ENCODE peak calls at places on chromosome 11, in ten cellular contexts. K is lung, G is epithelial cell of proximal tubule, E is transverse colon, O is OCI-LY7, J is GM12865, B is stomach, S is lower lobe of right lung, H is HCT116, P is fibroblast of lung. W is an unnamed sample.

GRCh38 chr11:125464266-125464662 is 31.8 kb downstream of the FEZ1 start:
- DNase-seq in O (no peak), E (no peak), P (peak; percentile 19), K (no peak), S (no peak), H (no peak), B (no peak), G (no peak), J (no peak), W (no peak)

GRCh38 chr11:29534831-29535230 is 482.0 kb downstream of the KCNA4 start:
- DNase-seq in O (no peak), E (no peak), K (no peak), G (no peak), B (no peak), J (no peak), H (no peak), S (no peak), P (no peak), W (no peak)

GRCh38 chr11:27460571-27460970 is 12.0 kb downstream of the LGR4 start:
- DNase-seq in O (no peak), G (no peak), B (no peak), P (peak; percentile 23), S (no peak), E (no peak), H (no peak), J (no peak), K (no peak), W (no peak)

GRCh38 chr11:60765355-60765754 is 8.7 kb downstream of the MS4A15 start:
- DNase-seq in E (no peak), K (no peak), O (no peak), G (no peak), J (peak; percentile 84), S (no peak), B (no peak), H (no peak), P (no peak), W (peak; percentile 43)

GRCh38 chr11:13042873-13043338 is 33.8 kb downstream of the RASSF10 start:
- DNase-seq in B (no peak), H (no peak), E (no peak), O (no peak), J (no peak), S (no peak), G (no peak), K (no peak), P (no peak), W (no peak)

GRCh38 chr11:45884596-45885185 is 760 bp upstream of the MAPK8IP1 start:
- DNase-seq in K (no peak), P (no peak), G (no peak), H (no peak), B (no peak), O (no peak), J (no peak), S (no peak), E (no peak), W (no peak)

GRCh38 chr11:115144014-115144413 is 360.2 kb downstream of the CADM1 start:
- DNase-seq in E (no peak), H (no peak), G (no peak), P (no peak), J (no peak), S (no peak), O (no peak), B (no peak), K (no peak), W (no peak)

GRCh38 chr11:128616158-128616557 is 28.8 kb upstream of the ETS1 start:
- DNase-seq in E (no peak), K (no peak), B (no peak), H (no peak), S (no peak), O (no peak), G (no peak), J (no peak), P (no peak), W (no peak)

GRCh38 chr11:78138694-78139421 is 568 bp downstream of the ALG8 start:
- DNase-seq in H (peak; percentile 4), J (peak; percentile 64), G (no peak), P (no peak), E (peak; percentile 34), K (no peak), O (peak; percentile 53), S (no peak), B (peak; percentile 41), W (peak; percentile 38)

GRCh38 chr11:133950874-133951483 is 5.8 kb downstream of the IGSF9B start:
- DNase-seq in P (no peak), H (no peak), B (no peak), G (no peak), O (no peak), E (no peak), K (no peak), J (no peak), S (no peak), W (no peak)

DNA sequence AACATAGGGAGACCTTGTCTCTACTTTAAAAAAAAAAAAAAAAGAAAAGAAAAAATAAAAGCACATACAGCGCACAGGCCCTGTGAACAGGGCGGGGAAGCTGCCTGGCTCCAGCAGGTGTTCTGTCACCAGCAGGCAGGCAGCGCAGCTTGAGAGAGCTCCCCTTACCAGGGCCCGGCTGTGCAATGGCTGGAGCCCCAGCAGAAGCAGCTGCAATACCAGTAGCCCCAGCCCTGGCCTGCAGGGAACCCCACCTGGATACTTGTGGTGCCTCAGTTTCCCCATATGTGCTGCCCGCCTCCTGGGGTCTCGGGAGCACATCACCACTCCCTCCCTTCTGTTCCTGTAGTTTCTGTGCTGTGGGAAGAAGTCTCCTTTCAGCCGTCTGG is 12.3 kb downstream of the TSPAN32 start:
- DNase-seq in J (no peak), H (no peak), O (no peak), K (no peak), S (peak; percentile 44), E (no peak), G (no peak), P (no peak), B (no peak), W (no peak)
- H3K4me3 ChIP-seq in J (no peak overlapping the region), H (no peak overlapping the region), O (no peak overlapping the region), K (no peak overlapping the region), S (no peak overlapping the region), E (no peak overlapping the region), G (no peak overlapping the region), P (no peak overlapping the region), B (no peak overlapping the region), W (no peak overlapping the region)

GRCh38 chr11:62621567-62622470 is at the start of gene B3GAT3:
- DNase-seq in G (peak; percentile 93), O (peak; percentile 99), H (peak; percentile 99), K (peak; percentile 99), E (peak; percentile 99), J (peak; percentile 99), B (peak; percentile 99), S (peak; percentile 99), P (peak; percentile 98), W (peak; percentile 100)
- TF ChIP-seq CTCF in G (no peak), O (peak; percentile 20), H (no peak), K (no peak), E (no peak), J (no peak), B (no peak), S (no peak), P (no peak), W (no peak)

DNA sequence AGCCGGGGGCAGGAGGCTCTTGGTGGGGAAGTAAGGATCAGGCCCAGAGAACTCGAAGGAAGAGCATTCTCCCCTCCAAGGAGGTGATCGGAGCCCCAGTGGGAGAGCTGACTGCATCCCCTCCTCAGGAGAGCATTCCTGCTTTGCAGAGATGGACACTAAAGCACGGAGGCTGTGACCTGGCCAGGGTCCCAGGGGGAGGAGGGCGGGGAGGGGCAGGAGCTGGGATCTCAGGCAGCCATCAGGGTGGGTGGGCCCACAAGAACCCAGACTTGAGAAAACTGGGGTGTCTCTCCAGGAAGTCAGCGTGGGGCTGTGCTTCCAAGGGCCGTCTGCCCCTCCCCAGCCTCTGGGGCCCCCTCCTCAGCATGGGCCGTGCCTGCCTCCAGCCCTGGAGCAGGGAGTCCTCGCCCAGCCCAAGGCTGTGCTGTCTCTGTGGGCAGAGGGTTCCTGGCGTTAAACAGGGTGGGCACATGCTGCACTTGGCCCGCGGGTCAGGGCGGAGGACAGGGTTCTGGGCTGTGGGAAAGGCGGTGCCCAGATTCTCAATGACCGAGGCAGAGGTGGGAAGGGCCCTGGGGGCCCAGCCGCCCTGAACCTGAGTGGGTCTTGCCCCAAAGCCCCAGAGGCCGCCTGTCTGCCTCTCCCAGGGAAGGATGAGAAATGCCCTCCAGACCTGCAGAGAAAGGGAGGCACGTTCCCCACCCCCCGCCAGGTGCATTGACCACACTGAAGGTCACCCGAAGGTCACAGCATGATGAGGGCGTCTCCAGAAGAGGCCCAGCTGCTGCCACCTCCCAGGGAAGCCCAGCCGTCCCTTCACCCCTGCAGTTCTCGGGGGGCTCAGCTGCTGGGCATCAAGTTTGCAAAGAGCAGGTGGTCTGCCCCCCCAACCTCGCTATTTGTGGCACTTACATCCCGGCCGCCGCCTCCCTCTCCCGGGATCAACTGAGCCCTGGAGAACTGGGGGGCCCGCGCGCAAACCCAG is 643 bp downstream of the CEND1 start:
- DNase-seq in J (peak; percentile 65), P (no peak), E (no peak), B (no peak), H (no peak), K (no peak), G (no peak), S (no peak), O (peak; percentile 62), W (no peak)
- H3K4me3 ChIP-seq in J (peak overlapping the region; percentile 44), P (peak overlapping the region; percentile 36), E (no peak overlapping the region), B (no peak overlapping the region), H (no peak overlapping the region), K (no peak overlapping the region), G (no peak overlapping the region), S (no peak overlapping the region), O (peak overlapping the region; percentile 81), W (peak overlapping the region; percentile 69)

GRCh38 chr11:36292311-36292722 is 3.1 kb upstream of the COMMD9 start:
- DNase-seq in P (peak; percentile 61), S (no peak), J (peak; percentile 69), O (peak; percentile 72), H (peak; percentile 26), B (no peak), G (no peak), E (no peak), K (no peak), W (peak; percentile 31)
- TF ChIP-seq CTCF in P (peak; percentile 37), S (peak; percentile 55), J (peak; percentile 43), O (peak; percentile 86), H (peak; percentile 55), B (peak; percentile 38), G (peak; percentile 62), E (peak; percentile 49), K (peak; percentile 56), W (peak; percentile 38)

DNA sequence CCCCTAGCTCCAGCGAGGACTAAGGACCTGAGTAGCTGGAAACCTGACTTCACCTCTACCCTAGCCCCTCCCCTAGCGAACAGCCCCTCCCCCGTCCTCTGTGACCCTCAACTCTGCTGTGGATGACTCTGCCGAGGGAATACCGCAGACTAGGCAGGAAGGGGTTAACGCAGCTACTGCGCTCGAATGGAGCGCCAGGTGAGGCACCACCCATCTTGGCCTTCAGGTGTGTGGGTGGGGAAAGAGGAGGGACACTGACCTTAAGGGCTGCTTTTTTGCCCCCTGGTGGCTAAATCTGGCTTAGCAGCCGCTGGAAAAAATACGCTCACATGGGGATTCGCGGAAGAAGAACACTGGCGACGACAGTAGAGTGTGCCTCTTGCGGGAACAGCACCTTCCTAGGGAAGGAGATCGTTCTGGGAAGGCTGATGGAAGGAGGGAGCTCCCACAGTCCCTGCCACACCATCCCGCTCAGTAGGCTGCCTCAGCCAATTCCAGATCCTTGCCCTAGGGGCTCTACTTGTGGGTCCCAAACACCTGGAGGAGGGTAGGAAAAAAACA is 4.5 kb upstream of the BCL9L start:
- DNase-seq in G (no peak), J (peak; percentile 88), E (peak; percentile 96), H (peak; percentile 97), K (peak; percentile 92), S (peak; percentile 88), B (peak; percentile 95), P (peak; percentile 74), O (peak; percentile 89), W (peak; percentile 74)
- H3K4me3 ChIP-seq in G (peak overlapping the region; percentile 63), J (peak overlapping the region; percentile 72), E (peak overlapping the region; percentile 94), H (peak overlapping the region; percentile 73), K (peak overlapping the region; percentile 18), S (peak overlapping the region; percentile 96), B (peak overlapping the region; percentile 69), P (peak overlapping the region; percentile 59), O (peak overlapping the region; percentile 71), W (peak overlapping the region; percentile 70)

W was measured in GM06990.